ENCODE peak calls at places on chromosome 20, in nine cellular contexts. Q, D, T, K, J, S, W, O and E are unnamed samples.

GRCh38 chr20:61873651-61874420 is 191.8 kb downstream of the TAF4 start:
- DNase-seq in K (no peak), W (no peak), T (no peak), O (no peak), D (no peak), S (no peak), Q (no peak), J (no peak), E (no peak)

GRCh38 chr20:41649489-41649888 is 31.3 kb upstream of the CHD6 start:
- DNase-seq in S (peak; percentile 20), Q (no peak), D (no peak), W (no peak), K (peak; percentile 70), T (no peak), O (no peak), J (peak; percentile 61), E (no peak)

GRCh38 chr20:25623225-25623735 is 534 bp downstream of the NANP start:
- DNase-seq in O (peak; percentile 0), Q (peak; percentile 27), W (peak; percentile 32), J (peak; percentile 15), K (peak; percentile 21), S (peak; percentile 61), D (peak; percentile 74), T (peak; percentile 41), E (peak; percentile 60)

GRCh38 chr20:59737073-59737691 is 132.8 kb downstream of the PHACTR3 start:
- DNase-seq in D (no peak), K (no peak), J (no peak), T (no peak), O (no peak), Q (no peak), S (no peak), W (no peak), E (no peak)

GRCh38 chr20:53660078-53660909 is 66.7 kb upstream of the ZNF217 start:
- DNase-seq in Q (peak; percentile 63), T (peak; percentile 27), D (peak; percentile 32), K (peak; percentile 44), J (peak; percentile 41), O (no peak), W (no peak), S (no peak), E (no peak)

GRCh38 chr20:38304845-38305447 is 990 bp downstream of the BPI start:
- DNase-seq in Q (peak; percentile 78), S (no peak), D (peak; percentile 65), W (peak; percentile 64), K (peak; percentile 26), T (peak; percentile 36), O (peak; percentile 4), J (peak; percentile 8), E (peak; percentile 33)

GRCh38 chr20:17226410-17227198 is at the start of gene PCSK2:
- DNase-seq in O (no peak), J (no peak), S (peak; percentile 93), T (peak; percentile 97), W (no peak), K (no peak), D (peak; percentile 67), Q (peak; percentile 96), E (peak; percentile 90)

GRCh38 chr20:62946918-62947317 is 5.6 kb upstream of the SLC17A9 start:
- DNase-seq in W (no peak), K (no peak), T (no peak), O (no peak), Q (no peak), J (no peak), S (no peak), D (no peak), E (peak; percentile 79)

GRCh38 chr20:4519530-4519929 is 202.2 kb upstream of the PRND start:
- DNase-seq in J (no peak), W (peak; percentile 46), Q (peak; percentile 78), T (peak; percentile 57), S (peak; percentile 41), K (no peak), D (peak; percentile 4), O (no peak), E (peak; percentile 15)

GRCh38 chr20:34907616-34908469 is 31.4 kb downstream of the ACSS2 start:
- DNase-seq in S (peak; percentile 73), J (no peak), T (peak; percentile 17), Q (no peak), W (peak; percentile 100), D (peak; percentile 89), O (peak; percentile 90), K (no peak), E (peak; percentile 82)

DNA sequence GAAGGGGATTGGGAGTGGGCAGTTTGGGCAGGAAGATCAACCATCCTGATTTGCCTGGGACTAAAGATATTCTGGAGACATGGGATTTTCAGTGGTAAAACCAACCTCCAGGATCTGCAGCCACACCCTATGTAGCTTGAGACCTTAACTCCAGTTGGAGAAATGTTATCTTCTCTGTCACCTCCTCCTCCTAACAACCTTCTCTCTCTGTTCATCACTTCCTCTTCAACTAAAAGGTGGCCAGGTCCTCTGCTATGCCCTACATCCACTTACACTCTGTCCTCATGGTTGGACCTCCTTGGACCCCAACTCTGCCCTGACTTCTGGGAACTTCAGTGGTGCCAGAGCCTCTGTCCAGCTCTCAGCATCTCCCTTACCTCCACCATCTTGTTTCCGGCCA is 42.0 kb upstream of the SLC9A8 start:
- DNase-seq in K (no peak), T (no peak), S (no peak), Q (no peak), D (no peak), W (no peak), J (no peak), O (no peak), E (no peak)
- TF ChIP-seq EZH2phosphoT487 in K (no peak), T (no peak), S (no peak), Q (no peak), D (no peak), W (no peak), J (no peak), O (no peak), E (no peak)

GRCh38 chr20:32908334-32909292 is 49.9 kb downstream of the EFCAB8 start:
- DNase-seq in D (no peak), Q (no peak), T (no peak), S (no peak), W (no peak), K (no peak), O (no peak), J (no peak), E (no peak)
- TF ChIP-seq EZH2phosphoT487 in D (no peak), Q (no peak), T (no peak), S (no peak), W (no peak), K (no peak), O (no peak), J (no peak), E (no peak)

GRCh38 chr20:48064929-48065328 is 279.6 kb upstream of the SULF2 start:
- DNase-seq in D (peak; percentile 38), W (peak; percentile 88), O (no peak), S (no peak), K (no peak), Q (no peak), J (no peak), T (no peak), E (no peak)
- TF ChIP-seq EZH2phosphoT487 in D (no peak), W (no peak), O (no peak), S (no peak), K (no peak), Q (no peak), J (no peak), T (no peak), E (no peak)

GRCh38 chr20:49768204-49769124 is 44.2 kb upstream of the SLC9A8 start:
- DNase-seq in O (no peak), J (no peak), W (peak; percentile 99), K (peak; percentile 75), S (peak; percentile 79), T (peak; percentile 56), Q (peak; percentile 95), D (peak; percentile 87), E (no peak)
- TF ChIP-seq EZH2phosphoT487 in O (no peak), J (no peak), W (no peak), K (no peak), S (no peak), T (no peak), Q (no peak), D (peak; percentile 86), E (no peak)

GRCh38 chr20:19047951-19048296 is 164.5 kb upstream of the SLC24A3 start:
- DNase-seq in Q (no peak), D (no peak), T (no peak), S (no peak), K (no peak), J (no peak), W (no peak), O (no peak), E (no peak)

GRCh38 chr20:19045366-19045765 is 167.1 kb upstream of the SLC24A3 start:
- DNase-seq in J (no peak), K (no peak), Q (no peak), W (peak; percentile 17), S (no peak), O (no peak), D (no peak), T (no peak), E (no peak)

GRCh38 chr20:19048898-19049889 is 163.2 kb upstream of the SLC24A3 start:
- DNase-seq in W (no peak), T (no peak), D (peak; percentile 6), Q (no peak), K (no peak), S (no peak), O (no peak), J (no peak), E (no peak)

DNA sequence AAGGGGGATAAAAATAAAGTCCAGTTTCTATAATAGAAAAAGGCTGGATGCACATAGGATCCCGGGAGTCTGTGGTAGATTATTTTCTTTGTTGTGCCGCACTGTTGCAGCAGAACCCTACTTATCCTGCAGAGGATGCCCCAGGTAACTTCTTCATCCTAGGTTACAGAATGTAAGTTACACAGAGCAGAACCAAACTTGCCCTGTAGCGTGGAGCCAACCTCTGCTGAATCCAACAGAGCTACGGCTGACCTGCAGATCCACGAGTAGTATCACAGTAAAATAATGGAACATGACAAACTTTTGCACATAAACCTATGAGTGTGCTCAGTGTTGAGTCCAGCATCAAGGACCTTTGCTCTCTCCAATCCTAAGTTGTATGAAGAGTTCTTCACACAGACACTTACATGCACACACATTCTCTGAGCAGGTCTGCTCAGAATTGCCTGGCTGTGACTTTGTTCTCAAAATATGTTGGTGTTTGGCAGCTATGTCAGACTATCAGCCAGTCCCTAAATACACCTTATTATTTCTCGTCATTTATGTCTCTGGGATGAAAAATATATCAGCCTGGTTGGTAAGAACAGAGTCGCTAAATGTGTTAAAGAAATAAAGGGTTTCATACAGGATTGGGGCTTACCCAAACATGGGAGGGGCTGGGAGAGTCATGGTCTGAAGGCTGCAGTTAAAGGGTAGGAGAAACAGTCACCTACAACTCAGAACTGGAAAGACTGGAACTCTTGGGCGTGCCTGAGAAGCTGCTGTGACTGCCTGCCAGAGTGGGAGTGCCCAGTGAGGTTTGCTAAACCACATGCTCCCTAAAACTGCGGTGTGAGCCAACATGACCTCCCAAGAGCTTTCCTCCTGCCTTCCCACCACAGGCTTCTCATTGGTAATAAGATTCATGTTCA is 165.1 kb upstream of the SLC24A3 start:
- DNase-seq in K (no peak), D (peak; percentile 24), T (no peak), J (no peak), W (peak; percentile 92), O (no peak), Q (no peak), S (peak; percentile 35), E (no peak)
- TF ChIP-seq EZH2phosphoT487 in K (no peak), D (no peak), T (no peak), J (no peak), W (no peak), O (no peak), Q (no peak), S (no peak), E (no peak)